ENCODE peak calls at places on chromosomes 2 and 18, in ten cellular contexts. H, B, J, Q, V, E, D, W, F and O are unnamed samples.

GRCh38 chr2:205768815-205769493 is 86.7 kb downstream of the NRP2 start:
- DNase-seq in H (no peak), B (no peak), J (no peak), Q (peak), V (peak), E (no peak), D (no peak), W (no peak), F (no peak), O (no peak)

GRCh38 chr2:74564222-74564621 is 9.7 kb downstream of the DOK1 start:
- DNase-seq in H (no peak), B (no peak), J (peak), Q (peak), V (peak), E (no peak), D (no peak), W (no peak), F (no peak), O (no peak)

GRCh38 chr2:70978388-70979357 is at the start of gene ANKRD53:
- DNase-seq in H (peak), B (peak), J (peak), Q (no peak), V (peak), E (peak), D (peak), W (no peak), F (peak), O (peak)

GRCh38 chr18:46481048-46481846 is 175.8 kb downstream of the LOXHD1 start:
- DNase-seq in H (peak), B (peak), J (peak), Q (peak), V (no peak), E (no peak), D (no peak), W (peak), F (peak), O (peak)

GRCh38 chr2:71798266-71799012 is 345.1 kb downstream of the DYSF start:
- DNase-seq in H (peak), B (no peak), J (peak), Q (peak), V (peak), E (no peak), D (no peak), W (peak), F (peak), O (no peak)

GRCh38 chr2:8573234-8573941 is 108.5 kb upstream of the ID2 start:
- DNase-seq in H (no peak), B (no peak), J (no peak), Q (no peak), V (no peak), E (peak), D (peak), W (no peak), F (peak), O (no peak)

GRCh38 chr2:10864888-10865551 is 46.7 kb upstream of the KCNF1 start:
- DNase-seq in H (no peak), B (no peak), J (no peak), Q (no peak), V (no peak), E (no peak), D (no peak), W (no peak), F (no peak), O (no peak)

GRCh38 chr18:39453356-39453755 is 1887.8 kb upstream of the CELF4 start:
- DNase-seq in H (no peak), B (no peak), J (peak), Q (no peak), V (no peak), E (no peak), D (no peak), W (no peak), F (no peak), O (no peak)

GRCh38 chr2:24122356-24123211 is 550 bp downstream of the PFN4 start:
- DNase-seq in H (no peak), B (no peak), J (peak), Q (no peak), V (no peak), E (no peak), D (no peak), W (peak), F (no peak), O (no peak)

DNA sequence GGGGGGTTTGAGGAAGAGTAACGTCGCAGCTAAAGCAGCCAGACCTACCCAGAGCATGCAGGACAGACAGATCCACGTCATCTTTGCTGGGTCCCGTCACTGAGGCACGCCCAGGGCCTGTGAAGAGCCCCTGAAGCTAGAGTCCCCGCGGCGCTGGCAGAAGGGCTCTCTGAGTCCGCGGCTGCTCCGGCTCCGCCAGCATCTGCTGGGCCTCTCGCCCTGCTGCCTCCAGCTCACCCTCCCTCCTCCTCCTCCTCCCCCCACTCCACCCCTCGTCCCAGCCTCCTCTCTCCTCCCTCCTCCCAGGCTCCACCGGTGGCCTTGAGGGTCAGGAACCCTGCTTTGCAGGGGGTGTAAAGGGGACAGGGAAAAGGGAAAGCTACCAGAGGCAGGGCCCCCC is at the start of gene TNS1:
- DNase-seq in H (peak), B (no peak), J (peak), Q (peak), V (no peak), E (peak), D (no peak), W (no peak), F (no peak), O (peak)
- H3K27ac ChIP-seq in H (peak), B (peak), J (peak), Q (peak), V (no peak), E (peak), D (peak), W (peak), F (no peak), O (peak)

DNA sequence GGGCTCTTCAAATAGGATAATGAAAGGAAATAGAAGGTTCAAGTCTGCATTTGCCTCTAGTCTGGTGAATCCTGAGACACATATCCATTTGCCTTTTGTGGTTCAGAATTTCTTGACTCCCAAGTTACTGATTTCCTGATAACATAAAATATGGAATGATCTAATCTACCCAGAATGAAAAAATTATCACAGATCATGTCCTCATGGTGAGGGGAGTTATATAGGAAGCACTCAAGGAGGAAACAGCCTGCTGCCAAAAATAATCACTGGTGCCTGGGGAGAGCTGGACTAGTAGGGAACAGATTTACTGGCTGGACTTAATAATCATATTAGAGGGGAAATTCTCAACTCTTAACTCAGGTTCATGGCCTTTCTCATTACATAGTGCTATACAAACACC is 95.5 kb upstream of the STK17B start:
- DNase-seq in H (no peak), B (no peak), J (no peak), Q (no peak), V (no peak), E (no peak), D (no peak), W (no peak), F (no peak), O (no peak)
- H3K27ac ChIP-seq in H (no peak), B (no peak), J (no peak), Q (no peak), V (no peak), E (no peak), D (no peak), W (no peak), F (no peak), O (peak)

GRCh38 chr18:80198994-80199748 is 48.1 kb downstream of the PARD6G start:
- DNase-seq in H (no peak), B (peak), J (no peak), Q (no peak), V (no peak), E (no peak), D (no peak), W (no peak), F (no peak), O (no peak)

GRCh38 chr18:80196528-80197320 is 50.6 kb downstream of the PARD6G start:
- DNase-seq in H (no peak), B (peak), J (peak), Q (peak), V (peak), E (no peak), D (no peak), W (no peak), F (no peak), O (no peak)

GRCh38 chr18:80198391-80198790 is 48.9 kb downstream of the PARD6G start:
- DNase-seq in H (no peak), B (no peak), J (no peak), Q (no peak), V (no peak), E (no peak), D (no peak), W (no peak), F (no peak), O (no peak)

GRCh38 chr18:80194874-80195570 is 52.3 kb downstream of the PARD6G start:
- DNase-seq in H (no peak), B (no peak), J (no peak), Q (no peak), V (no peak), E (no peak), D (no peak), W (no peak), F (no peak), O (no peak)

DNA sequence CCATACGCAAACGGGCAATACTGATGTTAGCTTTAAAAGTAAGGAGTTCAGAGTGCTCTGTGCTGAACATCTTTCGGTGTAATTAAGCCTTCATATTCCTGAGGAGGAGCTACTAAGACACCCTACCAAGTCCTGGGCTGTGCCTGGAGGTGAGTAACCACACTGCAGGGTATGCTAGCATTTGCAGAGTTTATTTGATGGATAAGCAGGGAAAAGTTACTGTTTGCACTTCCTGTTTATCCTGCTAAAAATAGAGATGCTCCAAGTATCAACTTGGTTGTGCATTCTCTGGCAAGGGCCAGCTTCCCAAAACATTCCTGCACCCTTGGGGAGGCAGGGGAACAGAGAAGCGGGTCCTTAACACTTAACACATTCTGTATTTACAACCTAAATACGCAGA is 49.8 kb downstream of the PARD6G start:
- DNase-seq in H (no peak), B (peak), J (no peak), Q (no peak), V (no peak), E (no peak), D (no peak), W (no peak), F (no peak), O (no peak)
- H3K27ac ChIP-seq in H (no peak), B (no peak), J (no peak), Q (no peak), V (no peak), E (peak), D (no peak), W (no peak), F (no peak), O (peak)

GRCh38 chr18:55499526-55499925 is 88.5 kb downstream of the TCF4 start:
- DNase-seq in H (no peak), B (no peak), J (no peak), Q (no peak), V (no peak), E (no peak), D (no peak), W (no peak), F (no peak), O (no peak)
- H3K27ac ChIP-seq in H (no peak), B (no peak), J (peak), Q (peak), V (no peak), E (peak), D (peak), W (no peak), F (no peak), O (peak)

GRCh38 chr2:68469935-68470334 is 2.5 kb downstream of the APLF start:
- DNase-seq in H (no peak), B (no peak), J (peak), Q (no peak), V (no peak), E (no peak), D (no peak), W (no peak), F (no peak), O (no peak)

GRCh38 chr2:68467077-68467960 is at the start of the genes APLF and FBXO48:
- DNase-seq in H (peak), B (peak), J (peak), Q (peak), V (peak), E (peak), D (peak), W (peak), F (peak), O (peak)

GRCh38 chr2:68466778-68467076 is 367 bp downstream of the FBXO48 start:
- DNase-seq in H (no peak), B (no peak), J (peak), Q (no peak), V (no peak), E (no peak), D (no peak), W (no peak), F (no peak), O (no peak)

GRCh38 chr2:68466361-68466777 is 725 bp downstream of the FBXO48 start:
- DNase-seq in H (no peak), B (no peak), J (peak), Q (peak), V (peak), E (no peak), D (no peak), W (peak), F (no peak), O (no peak)

GRCh38 chr2:68468801-68469200 is 1.4 kb downstream of the APLF start:
- DNase-seq in H (no peak), B (no peak), J (no peak), Q (no peak), V (no peak), E (no peak), D (no peak), W (no peak), F (no peak), O (no peak)
- H3K27ac ChIP-seq in H (no peak), B (no peak), J (no peak), Q (no peak), V (no peak), E (no peak), D (no peak), W (no peak), F (no peak), O (no peak)

GRCh38 chr2:110720547-110720946 is 11.8 kb upstream of the ACOXL start:
- DNase-seq in H (no peak), B (no peak), J (no peak), Q (no peak), V (no peak), E (peak), D (no peak), W (no peak), F (no peak), O (peak)

GRCh38 chr2:110716959-110717645 is 15.3 kb upstream of the ACOXL start:
- DNase-seq in H (no peak), B (no peak), J (peak), Q (no peak), V (no peak), E (no peak), D (no peak), W (no peak), F (no peak), O (no peak)

GRCh38 chr2:110718382-110718781 is 14.0 kb upstream of the ACOXL start:
- DNase-seq in H (no peak), B (no peak), J (no peak), Q (no peak), V (no peak), E (no peak), D (no peak), W (no peak), F (no peak), O (no peak)

GRCh38 chr2:110718990-110719389 is 13.4 kb upstream of the ACOXL start:
- DNase-seq in H (no peak), B (no peak), J (peak), Q (no peak), V (no peak), E (no peak), D (no peak), W (no peak), F (no peak), O (no peak)

DNA sequence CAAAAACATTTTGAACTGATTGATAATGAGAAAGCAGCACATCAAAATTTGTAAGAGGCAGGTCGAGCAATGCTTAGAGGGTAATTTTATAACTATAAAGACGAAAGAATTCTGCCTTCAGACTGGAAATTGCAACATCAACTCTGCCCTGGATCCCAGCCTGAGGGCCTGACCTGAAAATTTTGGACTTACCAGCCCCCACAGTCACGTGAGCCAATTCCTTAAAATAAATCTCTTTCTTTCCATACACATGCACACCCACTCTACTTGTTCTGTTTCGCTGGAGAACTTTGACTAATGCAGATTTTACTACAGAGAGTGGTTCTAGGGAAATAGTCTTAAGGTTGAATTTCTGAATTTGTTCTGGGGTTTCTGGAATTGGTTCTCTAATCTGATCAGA is 14.6 kb upstream of the ACOXL start:
- DNase-seq in H (no peak), B (no peak), J (peak), Q (no peak), V (no peak), E (peak), D (no peak), W (no peak), F (no peak), O (no peak)
- H3K27ac ChIP-seq in H (no peak), B (no peak), J (no peak), Q (no peak), V (no peak), E (no peak), D (no peak), W (no peak), F (no peak), O (peak)

GRCh38 chr2:138468617-138469016 is 33.0 kb upstream of the SPOPL start:
- DNase-seq in H (no peak), B (no peak), J (no peak), Q (no peak), V (no peak), E (no peak), D (no peak), W (no peak), F (no peak), O (no peak)
- H3K27ac ChIP-seq in H (no peak), B (no peak), J (no peak), Q (no peak), V (no peak), E (no peak), D (no peak), W (no peak), F (no peak), O (no peak)

DNA sequence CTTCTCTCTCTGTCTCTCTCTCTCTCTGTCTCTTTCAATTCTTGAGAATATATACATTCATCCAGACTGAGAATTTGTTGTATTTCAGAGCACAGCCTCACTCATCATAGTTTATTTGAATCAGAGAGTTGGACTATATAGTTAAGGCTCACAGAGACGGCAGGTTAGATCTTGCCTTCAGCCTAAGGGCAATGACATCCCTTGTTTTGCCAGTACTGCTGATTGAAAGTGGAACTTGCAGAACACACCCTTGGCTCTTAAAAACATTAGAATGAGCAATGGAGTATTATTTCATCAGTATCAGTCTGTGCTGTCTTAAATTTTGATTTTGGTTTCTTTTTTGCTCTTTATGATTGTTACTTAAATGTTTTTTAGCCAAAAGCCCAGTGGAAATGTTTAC is 62.0 kb upstream of the DSG1 start:
- DNase-seq in H (no peak), B (no peak), J (no peak), Q (no peak), V (peak), E (no peak), D (no peak), W (no peak), F (no peak), O (no peak)
- H3K27ac ChIP-seq in H (no peak), B (no peak), J (no peak), Q (no peak), V (peak), E (no peak), D (no peak), W (no peak), F (no peak), O (no peak)

GRCh38 chr18:77043541-77044280 is 88.9 kb downstream of the MBP start:
- DNase-seq in H (no peak), B (no peak), J (no peak), Q (no peak), V (no peak), E (peak), D (no peak), W (no peak), F (no peak), O (no peak)
- H3K27ac ChIP-seq in H (no peak), B (no peak), J (no peak), Q (peak), V (no peak), E (no peak), D (no peak), W (no peak), F (no peak), O (no peak)

DNA sequence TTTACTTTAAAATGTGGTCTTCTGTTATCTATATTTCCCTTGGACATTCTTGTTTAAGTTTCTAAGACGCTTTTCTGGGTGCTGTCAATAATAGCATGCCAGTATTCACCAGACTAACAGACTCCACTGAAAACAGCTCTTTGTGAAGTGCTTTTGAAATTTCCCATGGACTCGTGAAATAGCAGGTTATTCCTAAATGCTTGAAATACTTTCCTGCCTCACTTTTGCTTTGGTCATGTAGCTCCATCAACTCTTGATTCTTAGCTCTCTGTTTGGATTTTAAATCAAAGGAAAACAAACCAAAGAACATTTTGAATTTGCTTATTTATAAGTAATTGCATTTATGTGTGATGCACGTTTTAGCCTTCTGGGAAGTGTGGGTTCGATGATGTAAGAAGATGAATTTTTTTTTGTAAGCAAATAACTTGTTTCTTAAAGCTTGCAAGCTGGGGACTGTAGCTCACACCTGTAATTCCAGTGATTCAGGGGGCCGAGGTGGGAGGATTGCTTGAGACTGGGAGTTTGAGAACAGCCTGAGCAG is 147.8 kb downstream of the WDSUB1 start:
- DNase-seq in H (no peak), B (no peak), J (no peak), Q (peak), V (no peak), E (no peak), D (no peak), W (no peak), F (no peak), O (no peak)
- H3K27ac ChIP-seq in H (no peak), B (no peak), J (peak), Q (peak), V (no peak), E (peak), D (peak), W (no peak), F (no peak), O (peak)